ENCODE peak calls at places on chromosomes 6 and 20, in four cellular contexts. F is endothelial cell, V is choroid plexus epithelial cell, Y is endodermal cell. I is an unnamed sample.

GRCh38 chr6:122285292-122285913 is 114.0 kb upstream of the HSF2 start:
- DNase-seq in F (no peak), V (peak), Y (no peak), I (no peak)

GRCh38 chr6:24872769-24873168 is 63.0 kb downstream of the RIPOR2 start:
- DNase-seq in F (no peak), V (peak), Y (no peak), I (no peak)

GRCh38 chr6:157982297-157982579 is 575 bp downstream of the SYNJ2 start:
- DNase-seq in F (peak), V (peak), Y (peak), I (peak)

GRCh38 chr6:117110146-117110545 is 155.2 kb upstream of the VGLL2 start:
- DNase-seq in F (no peak), V (no peak), Y (no peak), I (no peak)

GRCh38 chr6:4929319-4929718 is 74.5 kb downstream of the RPP40 start:
- DNase-seq in F (no peak), V (peak), Y (no peak), I (no peak)

GRCh38 chr6:162917506-162917905 is 189.7 kb downstream of the PACRG start:
- DNase-seq in F (no peak), V (peak), Y (no peak), I (no peak)

GRCh38 chr6:105775095-105775494 is 311.0 kb upstream of the PRDM1 start:
- DNase-seq in F (no peak), V (no peak), Y (no peak), I (no peak)

GRCh38 chr6:36244641-36245280 is 25.1 kb upstream of the PNPLA1 start:
- DNase-seq in F (peak), V (no peak), Y (peak), I (peak)

GRCh38 chr6:44264154-44265002 is 973 bp downstream of the NFKBIE start:
- DNase-seq in F (peak), V (no peak), Y (no peak), I (no peak)

GRCh38 chr6:41707565-41708200 is 27.7 kb downstream of the TFEB start:
- DNase-seq in F (no peak), V (no peak), Y (no peak), I (no peak)
- TF ChIP-seq CTCF in F (no peak), V (no peak), Y (no peak), I (no peak)

DNA sequence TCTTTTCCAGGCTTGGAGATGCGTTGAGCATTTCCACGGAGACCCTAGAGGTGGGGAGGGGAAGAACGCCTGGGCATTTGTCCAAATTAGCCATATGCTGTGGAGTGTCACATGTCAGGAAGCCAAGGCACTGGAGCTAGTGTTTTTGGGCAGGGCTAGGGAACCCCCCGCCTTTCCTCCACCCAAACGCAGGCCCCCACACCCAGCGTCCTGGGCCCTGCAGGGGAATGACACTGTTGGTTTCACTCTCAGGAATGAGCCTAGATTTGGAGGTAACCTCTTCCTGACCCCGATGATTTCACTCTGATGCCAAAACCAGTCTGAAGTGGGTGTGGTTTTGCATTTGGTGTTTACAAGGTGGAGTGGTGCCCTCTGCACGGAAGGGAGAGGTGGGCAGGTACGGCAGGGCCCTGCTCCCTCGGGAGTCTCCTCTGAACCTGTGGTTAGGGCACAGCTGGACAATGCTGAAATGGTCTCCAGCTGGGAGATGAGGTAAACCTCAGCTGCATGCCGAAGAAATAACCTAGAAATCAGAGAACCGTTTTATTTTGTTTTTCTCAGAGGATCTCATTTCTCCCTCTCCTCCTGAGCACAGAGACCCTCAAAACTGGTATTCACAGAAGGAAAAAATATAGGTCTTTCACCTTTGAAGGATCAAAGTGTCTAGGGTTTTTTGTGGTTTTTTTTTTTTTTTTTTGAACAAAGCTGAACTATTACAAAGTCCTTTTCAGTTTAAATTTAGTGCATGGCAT is 29.6 kb downstream of the MTHFD1L start:
- DNase-seq in F (no peak), V (peak), Y (no peak), I (no peak)
- TF ChIP-seq CTCF in F (peak), V (peak), Y (peak), I (no peak)

DNA sequence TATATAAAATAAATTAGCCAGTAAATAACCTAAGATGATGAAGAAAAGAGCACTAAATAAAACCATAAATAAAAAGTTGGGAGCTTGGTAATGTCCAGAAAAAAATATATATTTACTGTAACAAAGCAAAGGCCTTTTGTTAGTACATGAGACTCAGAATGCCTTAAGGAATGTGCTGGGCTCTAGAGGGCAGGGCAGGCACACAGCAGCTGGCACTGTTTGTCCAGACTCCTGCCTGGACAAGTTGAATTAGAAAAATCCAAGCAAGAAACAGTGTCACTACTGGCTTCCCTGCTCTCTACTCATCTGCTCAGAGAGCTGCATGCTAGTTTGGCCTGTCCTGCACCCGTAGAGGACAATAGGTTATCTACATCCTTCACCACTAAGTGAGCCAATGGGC is 8.8 kb downstream of the DEFB129 start:
- DNase-seq in F (no peak), V (peak), Y (no peak), I (no peak)
- TF ChIP-seq CTCF in F (no peak), V (peak), Y (no peak), I (no peak)

GRCh38 chr6:131167773-131168172 is 32.5 kb downstream of the AKAP7 start:
- DNase-seq in F (no peak), V (peak), Y (no peak), I (no peak)
- TF ChIP-seq CTCF in F (no peak), V (peak), Y (peak), I (peak)

DNA sequence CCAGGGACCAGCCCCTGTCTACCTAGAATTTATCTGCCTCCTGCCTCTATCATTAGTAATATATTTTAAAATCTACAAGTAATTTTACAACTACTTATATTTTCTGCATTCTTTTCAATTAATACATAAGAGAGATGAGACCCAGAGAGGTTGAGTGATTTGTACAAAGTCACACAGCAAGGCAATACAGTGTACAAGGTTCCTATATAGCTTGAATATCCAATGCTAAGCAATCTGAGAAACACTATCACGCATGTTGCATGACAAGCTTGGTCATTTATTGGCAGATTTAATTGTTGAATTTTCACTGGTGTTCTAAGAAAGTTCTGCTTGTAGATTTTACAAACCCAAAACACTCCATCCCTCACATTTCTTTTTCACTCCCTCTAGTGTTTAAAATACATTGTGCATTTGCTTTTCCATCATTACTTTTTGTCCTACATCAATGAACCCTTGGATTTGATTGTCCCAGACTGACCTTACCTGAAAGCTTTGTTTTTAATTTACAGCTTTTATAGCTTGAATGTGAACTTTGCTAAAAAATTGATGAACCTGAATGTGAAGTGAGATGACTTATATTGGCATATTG is 520.9 kb upstream of the CITED2 start:
- DNase-seq in F (no peak), V (peak), Y (no peak), I (no peak)
- TF ChIP-seq CTCF in F (no peak), V (no peak), Y (peak), I (no peak)

DNA sequence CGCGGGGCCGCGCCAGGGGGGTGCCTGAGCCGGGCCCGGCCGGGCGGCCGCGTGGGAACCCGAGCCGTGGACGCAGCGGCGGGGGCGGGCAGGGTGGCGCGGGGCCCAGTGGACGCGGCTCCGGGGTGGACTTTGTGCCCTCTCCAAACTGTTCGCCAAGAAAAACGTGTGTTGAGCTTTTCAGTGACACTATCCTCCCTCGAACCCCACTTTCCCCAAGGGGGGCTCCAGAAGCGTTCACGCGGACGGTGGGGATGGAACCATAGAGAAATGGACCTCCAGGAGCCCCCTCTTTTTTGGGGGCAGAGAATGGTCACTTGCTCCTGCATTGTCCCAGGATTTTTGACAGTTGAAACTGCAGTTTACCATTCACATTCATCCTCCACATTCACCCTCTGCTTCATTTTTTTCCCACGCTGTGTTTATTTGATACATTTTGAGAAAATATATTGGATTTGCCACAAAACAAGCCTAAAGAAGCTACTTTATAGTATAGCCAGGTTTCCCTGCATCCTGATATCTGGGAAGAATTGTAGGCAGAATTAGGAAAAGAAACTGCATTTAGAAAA is 2.8 kb upstream of the HIVEP1 start:
- DNase-seq in F (no peak), V (peak), Y (no peak), I (no peak)
- TF ChIP-seq CTCF in F (no peak), V (no peak), Y (no peak), I (no peak)

GRCh38 chr6:136923116-136923953 is 1.2 kb downstream of the SLC35D3 start:
- DNase-seq in F (no peak), V (no peak), Y (peak), I (no peak)

GRCh38 chr6:136921521-136921935 is 573 bp upstream of the SLC35D3 start:
- DNase-seq in F (peak), V (no peak), Y (no peak), I (no peak)

GRCh38 chr6:136922680-136922996 is 537 bp downstream of the SLC35D3 start:
- DNase-seq in F (no peak), V (no peak), Y (no peak), I (no peak)

GRCh38 chr6:136920858-136921520 is 1.1 kb upstream of the SLC35D3 start:
- DNase-seq in F (peak), V (peak), Y (peak), I (no peak)

DNA sequence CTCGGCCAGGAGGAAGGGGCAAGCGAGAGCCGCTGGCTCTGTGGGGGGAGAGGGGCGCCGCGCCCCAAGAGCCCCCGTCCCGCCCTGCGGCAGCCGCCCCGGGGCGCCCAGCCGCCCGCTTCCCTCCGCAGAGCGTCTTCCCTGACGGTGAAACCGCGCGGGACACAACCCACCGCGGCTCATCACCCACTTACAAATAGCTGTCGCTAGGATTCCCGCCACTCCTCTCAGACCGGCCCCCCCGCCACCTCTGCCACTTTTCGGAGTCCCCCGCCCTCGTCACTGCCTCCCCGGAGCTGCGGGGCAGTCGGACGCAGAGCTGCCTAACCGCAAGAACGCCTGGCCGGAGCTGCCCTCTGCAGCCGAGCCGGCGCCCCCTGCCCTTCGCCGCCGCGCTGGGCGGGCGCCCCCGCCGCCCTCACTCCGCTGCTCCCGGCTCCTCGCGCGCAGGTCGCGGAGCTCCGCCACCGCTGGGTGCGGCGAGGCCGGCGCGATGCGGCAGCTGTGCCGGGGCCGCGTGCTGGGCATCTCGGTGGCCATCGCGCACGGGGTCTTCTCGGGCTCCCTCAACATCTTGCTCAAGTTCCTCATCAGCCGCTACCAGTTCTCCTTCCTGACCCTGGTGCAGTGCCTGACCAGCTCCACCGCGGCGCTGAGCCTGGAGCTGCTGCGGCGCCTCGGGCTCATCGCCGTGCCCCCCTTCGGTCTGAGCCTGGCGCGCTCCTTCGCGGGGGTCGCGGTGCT is at the start of gene SLC35D3:
- DNase-seq in F (peak), V (no peak), Y (peak), I (no peak)
- TF ChIP-seq CTCF in F (no peak), V (no peak), Y (no peak), I (no peak)

GRCh38 chr20:13856356-13856755 is 71.5 kb downstream of the NDUFAF5 start:
- DNase-seq in F (no peak), V (no peak), Y (no peak), I (no peak)
- TF ChIP-seq CTCF in F (no peak), V (no peak), Y (no peak), I (no peak)

DNA sequence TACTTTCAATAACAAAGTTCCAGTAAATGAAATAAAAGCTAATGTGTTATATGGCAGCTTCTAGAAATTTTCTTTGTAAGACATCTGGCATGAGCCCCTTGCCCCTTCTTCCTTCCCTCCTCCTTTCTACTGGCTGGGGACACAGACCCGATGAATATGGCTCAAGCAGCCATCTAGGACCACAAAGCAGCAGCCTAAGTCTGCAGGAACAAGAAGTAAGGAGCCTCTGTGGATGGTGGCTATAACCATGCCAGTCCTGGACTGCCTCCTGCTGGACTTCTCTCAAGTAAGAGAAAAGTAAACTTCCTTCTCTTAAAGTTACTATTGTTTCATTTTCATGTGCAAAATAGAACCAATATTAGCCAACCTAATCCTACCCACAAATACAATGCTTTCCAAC is 114.9 kb upstream of the DST start:
- DNase-seq in F (no peak), V (peak), Y (peak), I (no peak)
- TF ChIP-seq CTCF in F (no peak), V (peak), Y (peak), I (peak)

DNA sequence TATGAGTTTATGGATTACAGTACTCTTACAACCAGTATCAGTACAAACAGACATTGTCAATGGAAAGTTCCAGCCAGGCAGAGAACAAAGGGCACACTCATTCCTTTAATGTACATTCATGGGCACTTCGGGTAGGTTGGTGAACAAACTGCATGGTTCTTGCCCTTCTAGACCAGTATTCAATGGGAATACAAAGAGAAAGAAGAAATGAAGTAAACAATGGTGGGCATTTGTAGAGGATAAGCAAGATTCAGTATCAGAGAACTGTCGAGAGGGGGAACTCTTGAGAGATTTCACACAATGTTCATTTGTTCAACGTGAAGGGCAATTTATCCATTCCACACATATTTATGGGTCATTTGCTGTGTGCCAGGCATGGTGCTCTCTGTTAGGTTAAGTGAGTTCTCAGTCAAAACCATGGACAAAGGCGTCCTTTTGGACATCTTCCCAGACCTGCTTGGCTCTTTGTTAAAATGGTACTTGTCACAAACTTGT is 714.8 kb downstream of the DHX35 start:
- DNase-seq in F (no peak), V (no peak), Y (no peak), I (no peak)
- TF ChIP-seq CTCF in F (peak), V (no peak), Y (peak), I (peak)